ENCODE peak calls at places on chromosome 11, in seven cellular contexts. W is A549, P is ovary, L is tibial nerve, K is H1, A is upper lobe of left lung, D is K562. M is an unnamed sample.

GRCh38 chr11:68714047-68714856 is 29.9 kb downstream of the GAL start:
- DNase-seq in W (no peak), P (no peak), L (no peak), K (no peak), A (no peak), D (no peak), M (no peak)

GRCh38 chr11:45871638-45872037 is 13.8 kb upstream of the MAPK8IP1 start:
- DNase-seq in W (no peak), P (no peak), L (no peak), K (no peak), A (no peak), D (no peak), M (no peak)

GRCh38 chr11:44017443-44018126 is 30.2 kb upstream of the ACCSL start:
- DNase-seq in W (no peak), P (no peak), L (no peak), K (no peak), A (no peak), D (no peak), M (no peak)

GRCh38 chr11:75597636-75598035 is 35.6 kb downstream of the SERPINH1 start:
- DNase-seq in W (peak), P (no peak), L (no peak), K (no peak), A (no peak), D (peak), M (no peak)

GRCh38 chr11:127247261-127247660 is 246.7 kb upstream of the KIRREL3 start:
- DNase-seq in W (no peak), P (no peak), L (no peak), K (no peak), A (no peak), D (no peak), M (no peak)

GRCh38 chr11:106156290-106156937 is 79.0 kb downstream of the AASDHPPT start:
- DNase-seq in W (peak), P (peak), L (no peak), K (no peak), A (no peak), D (peak), M (peak)

GRCh38 chr11:103923473-103923931 is 112.9 kb upstream of the DDI1 start:
- DNase-seq in W (peak), P (no peak), L (no peak), K (no peak), A (no peak), D (no peak), M (no peak)

GRCh38 chr11:19789245-19789644 is 76.6 kb downstream of the NAV2 start:
- DNase-seq in W (no peak), P (no peak), L (no peak), K (no peak), A (no peak), D (no peak), M (no peak)

GRCh38 chr11:17611049-17611448 is 64.0 kb downstream of the OTOG start:
- DNase-seq in W (no peak), P (no peak), L (no peak), K (no peak), A (peak), D (no peak), M (no peak)

GRCh38 chr11:123020968-123021367 is 39.3 kb upstream of the BSX start:
- DNase-seq in W (peak), P (no peak), L (peak), K (no peak), A (no peak), D (no peak), M (no peak)

GRCh38 chr11:8372641-8373381 is 109.1 kb upstream of the LMO1 start:
- DNase-seq in W (no peak), P (no peak), L (no peak), K (no peak), A (no peak), D (no peak), M (peak)

GRCh38 chr11:72069787-72070251 is 10.5 kb downstream of the NUMA1 start:
- DNase-seq in W (peak), P (peak), L (peak), K (no peak), A (no peak), D (no peak), M (peak)

GRCh38 chr11:95074806-95075563 is 8.3 kb downstream of the SRSF8 start:
- DNase-seq in W (no peak), P (peak), L (peak), K (no peak), A (no peak), D (no peak), M (no peak)

GRCh38 chr11:116605543-116605942 is 167.2 kb downstream of the BUD13 start:
- DNase-seq in W (no peak), P (no peak), L (no peak), K (peak), A (no peak), D (peak), M (peak)

GRCh38 chr11:119567667-119568582 is 145.0 kb upstream of the THY1 start:
- DNase-seq in W (no peak), P (no peak), L (no peak), K (no peak), A (no peak), D (no peak), M (peak)

GRCh38 chr11:16381177-16381576 is 24.8 kb upstream of the SOX6 start:
- DNase-seq in W (no peak), P (no peak), L (no peak), K (no peak), A (no peak), D (no peak), M (no peak)

GRCh38 chr11:112241486-112241885 is 15.3 kb downstream of the PTS start:
- DNase-seq in W (no peak), P (no peak), L (peak), K (no peak), A (no peak), D (no peak), M (peak)

GRCh38 chr11:86629070-86629706 is 43.2 kb downstream of the ME3 start:
- DNase-seq in W (no peak), P (peak), L (peak), K (no peak), A (no peak), D (no peak), M (no peak)

GRCh38 chr11:119344291-119345010 is 2.1 kb downstream of the MFRP start:
- DNase-seq in W (no peak), P (no peak), L (no peak), K (no peak), A (no peak), D (no peak), M (no peak)

GRCh38 chr11:27485930-27486773 is 13.6 kb upstream of the LGR4 start:
- DNase-seq in W (no peak), P (no peak), L (peak), K (no peak), A (no peak), D (peak), M (no peak)

GRCh38 chr11:108216988-108217387 is 5.5 kb downstream of the NPAT start:
- DNase-seq in W (no peak), P (no peak), L (no peak), K (no peak), A (no peak), D (no peak), M (no peak)

GRCh38 chr11:16511109-16511806 is 154.9 kb upstream of the SOX6 start:
- DNase-seq in W (no peak), P (no peak), L (no peak), K (no peak), A (no peak), D (no peak), M (no peak)

GRCh38 chr11:100861221-100861620 is 174.1 kb downstream of the ARHGAP42 start:
- DNase-seq in W (no peak), P (no peak), L (no peak), K (no peak), A (no peak), D (peak), M (no peak)

GRCh38 chr11:86244063-86244521 is 461 bp upstream of the EED start:
- DNase-seq in W (peak), P (peak), L (peak), K (peak), A (peak), D (peak), M (peak)

DNA sequence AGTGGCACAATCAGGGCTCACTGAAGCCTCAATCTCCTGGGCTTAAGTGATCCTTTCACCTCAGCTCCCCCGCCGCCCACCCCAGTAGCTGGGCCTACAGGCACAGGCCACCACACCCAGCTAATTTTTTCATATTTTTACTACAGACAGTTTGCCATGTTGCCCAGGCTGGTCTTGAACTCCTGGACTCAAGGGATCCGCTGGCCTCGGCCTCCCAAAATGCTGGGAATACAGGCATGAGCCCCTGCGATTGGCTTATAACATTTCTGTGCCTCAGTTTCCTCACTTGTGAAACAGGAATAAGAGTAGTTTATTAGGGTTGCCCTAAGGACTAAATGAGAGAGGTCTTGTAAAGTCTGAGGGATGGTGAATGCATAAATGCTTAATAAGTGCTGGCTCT is 1.2 kb downstream of the VSTM5 start:
- DNase-seq in W (no peak), P (no peak), L (no peak), K (no peak), A (no peak), D (no peak), M (no peak)
- H3K4me3 ChIP-seq in W (no peak), P (no peak), L (no peak), K (no peak), A (no peak), D (no peak), M (no peak)

DNA sequence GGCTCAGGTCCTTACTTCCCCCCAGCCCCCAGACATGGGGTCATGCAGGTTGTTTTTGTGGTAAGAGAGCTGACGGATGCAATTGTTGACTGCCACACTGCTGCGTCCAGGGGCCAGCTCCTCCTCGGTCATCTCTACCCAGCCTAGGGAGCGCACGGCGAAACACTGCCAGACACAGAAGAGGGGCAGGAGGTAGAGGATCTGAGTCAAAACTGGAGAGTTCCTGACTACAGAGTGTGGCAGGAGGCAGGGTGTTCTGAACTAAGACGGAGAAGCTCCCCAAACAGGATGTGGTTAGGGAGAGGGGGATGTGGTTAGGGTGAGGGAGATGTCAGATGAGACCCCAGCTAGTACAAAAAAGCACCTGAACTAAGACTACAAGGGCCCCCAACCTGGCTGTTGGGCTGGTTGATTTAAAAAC is 12.3 kb downstream of the SMPD1 start:
- DNase-seq in W (no peak), P (no peak), L (no peak), K (no peak), A (no peak), D (no peak), M (no peak)
- TF ChIP-seq EP300 in W (no peak), P (no peak), L (no peak), K (no peak), A (no peak), D (no peak), M (no peak)

GRCh38 chr11:102120437-102120935 is 10.2 kb downstream of the YAP1 start:
- DNase-seq in W (peak), P (no peak), L (no peak), K (no peak), A (no peak), D (no peak), M (no peak)

GRCh38 chr11:102117472-102118113 is 7.3 kb downstream of the YAP1 start:
- DNase-seq in W (no peak), P (no peak), L (no peak), K (no peak), A (no peak), D (no peak), M (no peak)

GRCh38 chr11:102118937-102119336 is 8.7 kb downstream of the YAP1 start:
- DNase-seq in W (no peak), P (no peak), L (no peak), K (no peak), A (no peak), D (no peak), M (no peak)

GRCh38 chr11:102121329-102121728 is 11.1 kb downstream of the YAP1 start:
- DNase-seq in W (no peak), P (no peak), L (no peak), K (no peak), A (no peak), D (no peak), M (no peak)

GRCh38 chr11:102120006-102120405 is 9.8 kb downstream of the YAP1 start:
- DNase-seq in W (peak), P (no peak), L (no peak), K (no peak), A (no peak), D (no peak), M (no peak)
- H3K4me3 ChIP-seq in W (peak), P (no peak), L (no peak), K (no peak), A (no peak), D (no peak), M (no peak)

GRCh38 chr11:34929794-34930763 is 13.7 kb downstream of the PDHX start:
- DNase-seq in W (no peak), P (no peak), L (no peak), K (no peak), A (no peak), D (no peak), M (no peak)
- TF ChIP-seq EP300 in W (no peak), P (no peak), L (no peak), K (no peak), A (no peak), D (no peak), M (no peak)

GRCh38 chr11:77474509-77475070 is 696 bp upstream of the PAK1 start:
- DNase-seq in W (no peak), P (no peak), L (no peak), K (no peak), A (no peak), D (no peak), M (no peak)

GRCh38 chr11:77475206-77475605 is 1.3 kb upstream of the PAK1 start:
- DNase-seq in W (no peak), P (no peak), L (no peak), K (no peak), A (no peak), D (no peak), M (no peak)

GRCh38 chr11:77473801-77474508 is at the start of gene PAK1:
- DNase-seq in W (peak), P (peak), L (peak), K (peak), A (peak), D (peak), M (peak)

GRCh38 chr11:77471520-77472234 is 2.2 kb downstream of the PAK1 start:
- DNase-seq in W (peak), P (no peak), L (peak), K (no peak), A (no peak), D (peak), M (no peak)

GRCh38 chr11:77473001-77473800 is 693 bp downstream of the PAK1 start:
- DNase-seq in W (peak), P (peak), L (peak), K (no peak), A (peak), D (peak), M (peak)
- H3K4me3 ChIP-seq in W (peak), P (peak), L (peak), K (peak), A (peak), D (peak), M (peak)

DNA sequence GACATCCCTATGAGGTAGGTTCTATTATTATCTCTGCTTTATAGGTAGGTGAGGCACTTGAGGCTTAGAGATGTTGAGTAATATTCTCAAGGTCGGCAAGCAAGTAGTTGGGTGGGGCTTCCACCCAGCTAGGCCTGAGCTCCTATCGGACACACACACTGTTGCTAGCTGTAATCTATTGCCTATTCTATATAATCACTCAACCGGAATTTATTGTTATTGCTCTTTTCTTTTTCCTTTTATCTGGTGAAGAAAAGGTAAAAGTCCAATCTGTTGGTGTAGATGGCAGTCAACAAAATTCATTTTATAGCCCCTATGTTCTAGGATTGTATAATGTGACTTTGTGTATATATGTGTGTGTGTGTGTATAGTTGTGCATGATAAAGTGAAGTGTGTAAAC is 3.4 kb downstream of the OR9Q2 start:
- DNase-seq in W (no peak), P (no peak), L (no peak), K (no peak), A (no peak), D (no peak), M (no peak)
- TF ChIP-seq EP300 in W (no peak), P (no peak), L (no peak), K (no peak), A (no peak), D (no peak), M (no peak)

GRCh38 chr11:128497057-128497957 is 90.1 kb downstream of the ETS1 start:
- DNase-seq in W (peak), P (peak), L (peak), K (no peak), A (no peak), D (no peak), M (peak)
- H3K4me3 ChIP-seq in W (peak), P (peak), L (no peak), K (no peak), A (peak), D (no peak), M (peak)

GRCh38 chr11:73189315-73189714 is 28.8 kb upstream of the P2RY2 start:
- DNase-seq in W (no peak), P (no peak), L (no peak), K (no peak), A (no peak), D (no peak), M (peak)
- TF ChIP-seq EP300 in W (no peak), P (no peak), L (peak), K (no peak), A (no peak), D (no peak), M (no peak)

DNA sequence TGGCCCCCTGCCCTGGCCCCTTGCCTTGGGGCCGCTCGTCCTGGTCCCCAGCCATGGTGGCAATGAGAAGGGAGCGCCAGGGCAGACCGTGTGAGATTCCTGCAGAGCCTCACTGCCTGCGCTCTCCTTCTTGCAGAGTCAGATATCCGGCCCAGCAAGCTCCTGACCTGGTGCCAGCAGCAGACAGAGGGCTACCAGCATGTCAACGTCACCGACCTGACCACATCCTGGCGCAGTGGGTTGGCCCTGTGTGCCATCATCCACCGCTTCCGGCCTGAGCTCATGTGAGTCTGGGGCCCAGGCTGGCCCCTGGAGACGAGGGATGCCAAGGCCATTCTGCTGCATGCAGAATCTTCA is 114.1 kb downstream of the MICAL2 start:
- DNase-seq in W (no peak), P (no peak), L (peak), K (no peak), A (peak), D (no peak), M (peak)
- H3K4me3 ChIP-seq in W (no peak), P (no peak), L (no peak), K (no peak), A (no peak), D (no peak), M (no peak)